ENCODE peak calls at places on chromosome 4, in ten cellular contexts. E is SK-N-SH, W is GM23338, H is HCT116, L is stomach, F is upper lobe of left lung, C is HepG2, U is K562, B is suprapubic skin, N is breast epithelium. V is an unnamed sample. For H3K27me3, the result is how much of the 10 kb centered on the place peaks cover.

GRCh38 chr4:14877246-14878220 is 124.7 kb upstream of the CPEB2 start:
- DNase-seq in C (no peak), B (no peak), H (no peak), U (no peak), E (peak), W (no peak), F (no peak), N (peak), L (peak), V (no peak)

GRCh38 chr4:78732332-78733104 is 43.6 kb upstream of the BMP2K start:
- DNase-seq in U (peak), H (no peak), E (no peak), C (no peak), N (no peak), W (no peak), L (no peak), F (no peak), B (no peak), V (no peak)

GRCh38 chr4:188400456-188400855 is 261.2 kb downstream of the TRIML1 start:
- DNase-seq in B (no peak), U (no peak), C (no peak), L (no peak), W (peak), F (no peak), E (no peak), N (no peak), H (no peak), V (no peak)

GRCh38 chr4:24974252-24974580 is 56.5 kb downstream of the LGI2 start:
- DNase-seq in U (no peak), H (no peak), N (no peak), B (no peak), F (no peak), L (no peak), W (no peak), C (no peak), E (no peak), V (no peak)

GRCh38 chr4:114272226-114272625 is 292.8 kb upstream of the ARSJ start:
- DNase-seq in H (peak), B (no peak), L (no peak), N (no peak), W (no peak), U (no peak), C (no peak), E (no peak), F (no peak), V (no peak)

GRCh38 chr4:98679738-98680137 is 21.3 kb upstream of the TSPAN5 start:
- DNase-seq in E (no peak), B (no peak), H (no peak), W (no peak), N (no peak), F (no peak), U (no peak), L (no peak), C (no peak), V (no peak)

GRCh38 chr4:32290102-32290501 is 1569.9 kb downstream of the PCDH7 start:
- DNase-seq in H (no peak), F (no peak), N (no peak), L (no peak), U (no peak), E (no peak), C (no peak), B (no peak), W (no peak), V (no peak)

GRCh38 chr4:171266666-171267065 is 546.5 kb upstream of the GALNTL6 start:
- DNase-seq in W (no peak), H (no peak), U (no peak), E (no peak), L (no peak), B (no peak), F (no peak), N (no peak), C (no peak), V (no peak)

GRCh38 chr4:25913056-25913850 is 767 bp upstream of the SMIM20 start:
- DNase-seq in F (peak), B (peak), N (no peak), C (no peak), W (peak), L (peak), U (no peak), H (no peak), E (peak), V (peak)

GRCh38 chr4:182917182-182918043 is at the start of gene DCTD:
- DNase-seq in L (peak), E (peak), U (peak), F (peak), B (peak), W (peak), H (no peak), N (peak), C (peak), V (peak)
- TF ChIP-seq POLR2AphosphoS5 in L (no peak), E (no peak), U (peak), F (peak), B (no peak), W (peak), H (peak), N (no peak), C (peak), V (peak)

GRCh38 chr4:185640809-185641675 is 105.7 kb upstream of the PDLIM3 start:
- DNase-seq in F (no peak), E (peak), W (peak), H (peak), C (peak), U (peak), N (no peak), L (no peak), B (no peak), V (no peak)
- H3K27me3 ChIP-seq in F (under half), E (under half), W (under half), H (under half), C (under half), U (under half), N (under half), L (under half), B (under half), V (under half)

DNA sequence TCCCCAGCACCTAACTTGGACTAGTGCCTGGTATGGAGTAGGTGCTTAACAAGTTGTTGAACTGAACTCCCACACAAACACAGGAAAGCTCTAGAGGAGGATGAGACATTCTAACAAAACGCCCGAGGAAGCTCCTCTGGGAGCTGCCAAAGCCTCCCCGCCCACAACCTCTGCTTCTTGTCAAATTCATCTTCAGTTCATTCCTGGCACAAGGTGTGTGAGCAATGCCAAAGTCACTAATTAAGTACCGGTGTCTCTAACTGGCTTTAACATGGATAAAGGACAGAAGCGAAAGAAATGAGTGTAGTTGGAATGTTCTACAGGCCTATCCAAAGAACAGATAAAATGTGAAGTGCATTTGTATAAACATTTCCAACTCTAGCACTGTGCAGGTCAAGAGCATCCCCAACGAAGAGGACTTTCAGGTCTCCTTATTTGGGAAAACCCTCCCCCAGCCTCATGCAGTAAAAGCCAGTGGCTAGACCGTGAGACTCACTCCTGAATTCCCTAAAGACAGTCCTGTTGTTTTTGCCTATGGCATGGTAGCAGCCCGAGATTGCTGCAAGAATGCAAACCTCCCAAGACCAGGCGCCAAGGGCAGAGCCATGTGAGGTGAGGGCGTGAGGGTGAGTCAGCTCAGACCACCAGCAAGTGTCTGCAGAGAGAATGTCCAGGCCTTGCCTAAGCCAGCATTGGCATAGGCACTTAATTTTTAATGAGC is 72.2 kb upstream of the KLF3 start:
- DNase-seq in W (no peak), C (no peak), U (no peak), L (no peak), H (no peak), B (peak), E (no peak), F (no peak), N (no peak), V (peak)
- TF ChIP-seq POLR2AphosphoS5 in W (no peak), C (no peak), U (no peak), L (no peak), H (no peak), B (no peak), E (no peak), F (no peak), N (no peak), V (peak)

DNA sequence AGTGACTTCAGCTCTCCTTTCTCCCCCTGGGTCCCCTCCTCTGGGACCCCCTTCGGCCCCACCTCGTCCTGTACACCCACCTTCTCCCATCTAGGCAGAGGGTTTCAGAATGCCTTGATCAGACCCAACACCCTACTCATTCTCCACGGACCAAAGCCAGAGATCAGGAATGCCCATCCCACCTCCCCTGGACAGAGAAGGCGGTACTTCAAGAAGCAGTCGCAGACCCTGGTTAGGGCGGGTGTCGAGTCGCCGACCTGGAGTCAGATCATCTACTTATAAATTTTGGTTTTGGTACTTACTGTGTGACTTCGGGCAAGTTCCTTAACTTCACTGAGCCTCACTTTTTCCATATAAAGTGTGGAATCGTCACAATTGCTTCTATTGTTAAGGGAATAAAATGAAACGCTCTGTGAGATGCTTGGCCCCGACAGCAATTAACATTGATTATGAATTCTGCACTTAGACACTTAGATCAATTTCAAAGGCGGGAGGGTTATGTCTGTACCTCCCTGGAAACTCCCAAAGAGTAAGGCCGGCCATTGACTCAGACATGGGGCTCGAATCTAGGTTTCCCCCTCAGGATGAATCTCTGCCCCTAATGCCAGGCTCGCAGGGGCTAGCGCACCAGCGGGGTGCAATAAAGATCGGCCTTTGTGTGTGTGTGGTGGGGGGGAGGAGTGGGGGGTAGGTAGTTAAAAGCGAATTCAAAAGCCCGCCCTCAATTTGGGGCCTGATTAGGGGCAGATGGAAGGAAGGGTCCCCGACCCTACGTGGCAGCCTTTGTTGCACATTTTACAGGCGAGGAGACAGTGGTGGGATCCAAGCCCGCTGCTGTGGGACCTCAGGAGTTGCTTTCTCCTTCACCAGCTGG is 9.3 kb downstream of the MSX1 start:
- DNase-seq in W (no peak), N (no peak), E (no peak), L (no peak), H (no peak), C (no peak), F (no peak), U (no peak), B (no peak), V (no peak)
- H3K27me3 ChIP-seq in W (half or more), N (under half), E (half or more), L (half or more), H (under half), C (half or more), F (under half), U (half or more), B (half or more), V (half or more)

DNA sequence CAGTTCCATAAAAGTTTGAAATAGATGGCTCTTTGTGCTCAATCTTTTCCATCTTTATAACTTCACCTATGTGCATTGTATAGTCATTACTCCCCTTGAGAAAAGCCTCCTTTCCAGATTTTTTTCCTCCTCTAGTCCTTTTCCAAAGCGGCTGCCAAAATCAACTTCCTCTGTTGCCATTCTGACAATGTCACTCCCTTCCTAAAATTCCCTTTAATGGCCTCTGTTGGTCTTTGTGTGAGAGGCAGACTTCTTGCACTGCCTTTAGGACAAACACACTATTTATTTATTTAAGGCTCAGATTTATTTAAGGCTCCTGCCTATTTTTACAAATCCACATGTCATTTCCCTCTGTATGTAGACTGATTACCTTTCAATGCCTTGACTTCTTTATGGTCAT is 21.7 kb upstream of the FRYL start:
- DNase-seq in C (no peak), B (no peak), H (no peak), L (no peak), W (no peak), N (no peak), U (no peak), F (no peak), E (no peak), V (no peak)
- TF ChIP-seq POLR2AphosphoS5 in C (no peak), B (no peak), H (no peak), L (no peak), W (no peak), N (no peak), U (no peak), F (no peak), E (no peak), V (no peak)

DNA sequence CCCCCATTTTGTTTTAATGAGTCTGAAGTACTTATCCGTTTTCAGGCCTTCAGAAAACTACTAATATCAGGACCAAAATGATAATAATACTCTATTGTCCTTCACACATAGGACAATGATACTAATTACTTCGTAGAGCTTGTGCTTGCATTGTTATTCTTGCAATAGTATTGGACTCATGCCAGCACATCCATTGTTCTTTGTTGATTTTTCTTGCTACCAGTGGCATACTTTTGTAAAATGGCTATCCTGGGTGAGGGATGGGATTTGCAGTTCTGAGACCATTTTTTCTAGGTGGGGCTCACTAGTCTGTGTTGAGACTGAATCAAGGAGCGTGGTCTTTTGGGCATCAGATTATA is 195.3 kb downstream of the MAML3 start:
- DNase-seq in U (no peak), W (no peak), L (no peak), B (no peak), H (no peak), F (no peak), N (no peak), E (no peak), C (no peak), V (no peak)
- H3K27me3 ChIP-seq in U (under half), W (under half), L (under half), B (under half), H (under half), F (under half), N (under half), E (under half), C (under half), V (under half)

DNA sequence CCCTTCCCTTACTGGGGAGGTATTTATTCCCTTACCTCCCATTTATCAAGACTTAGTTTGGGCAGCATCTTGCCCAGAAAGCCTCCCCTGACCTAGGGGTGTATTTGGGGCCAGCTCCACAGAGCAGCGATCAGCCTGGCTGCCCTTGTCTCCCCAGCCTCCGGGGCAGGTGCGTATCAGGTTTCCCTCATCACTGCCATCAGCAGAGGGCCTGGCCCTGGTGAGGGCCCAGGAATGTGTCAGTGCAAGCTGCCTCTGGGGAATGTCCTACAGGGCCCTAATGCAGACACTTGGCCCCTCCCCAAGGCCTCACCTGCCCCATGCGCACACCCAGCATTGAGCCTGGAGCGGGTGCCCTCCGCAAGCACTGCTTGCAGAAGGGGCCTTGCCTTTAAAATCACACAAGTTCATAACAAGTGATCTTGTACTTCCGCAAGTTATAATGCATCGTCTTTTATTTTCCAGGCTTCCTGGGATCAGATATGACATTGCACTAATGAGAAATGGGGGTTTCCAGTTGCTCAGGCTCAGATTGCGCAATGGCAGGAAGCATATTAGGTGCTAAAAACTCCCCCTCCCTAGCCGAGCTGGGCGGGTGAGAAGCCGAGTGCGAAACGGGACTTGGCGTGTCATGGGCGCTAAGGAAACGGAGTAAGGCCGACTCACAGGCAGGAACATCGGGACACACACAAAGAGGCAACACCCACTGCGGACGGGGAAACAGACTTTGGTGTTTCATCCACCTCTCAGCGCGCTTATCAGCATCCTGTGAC is 25.4 kb upstream of the AFAP1 start:
- DNase-seq in U (no peak), F (peak), H (no peak), W (peak), E (no peak), C (no peak), N (no peak), L (no peak), B (no peak), V (peak)
- TF ChIP-seq POLR2AphosphoS5 in U (no peak), F (peak), H (no peak), W (no peak), E (no peak), C (no peak), N (no peak), L (no peak), B (no peak), V (peak)

DNA sequence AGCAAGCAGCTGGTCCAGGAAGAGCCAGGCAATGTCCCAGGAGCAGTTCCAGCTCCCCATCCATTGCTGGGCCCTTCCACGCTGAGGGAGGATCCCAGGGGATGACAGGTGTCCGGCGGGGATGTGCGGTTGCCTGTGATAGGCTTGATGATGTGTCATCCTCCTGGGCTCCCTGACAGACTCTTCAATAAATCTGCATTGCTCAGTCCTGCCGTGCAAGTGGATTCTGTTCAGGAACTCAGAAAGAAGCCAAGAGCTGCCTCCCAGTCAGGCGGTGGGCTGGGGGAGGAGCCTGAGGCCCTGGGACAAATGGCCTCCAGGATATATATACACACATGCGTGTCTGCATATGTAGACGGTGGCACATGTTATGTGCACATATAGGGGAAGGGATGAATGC is 28.2 kb upstream of the CRMP1 start:
- DNase-seq in F (no peak), L (no peak), N (no peak), C (no peak), E (no peak), B (no peak), W (no peak), U (no peak), H (no peak), V (no peak)
- H3K27me3 ChIP-seq in F (under half), L (under half), N (under half), C (under half), E (under half), B (half or more), W (under half), U (under half), H (under half), V (under half)